ENCODE peak calls at places on chromosomes 2 and 18, in nine cellular contexts. V is cardiac septum, X is HCT116, R is EL, Z is NCI-H1417, D is uterus, M is transverse colon, J is Ammon's horn, N is cardiac muscle cell. Y is an unnamed sample.

GRCh38 chr2:74576830-74577229 is 22.3 kb downstream of the DOK1 start:
- DNase-seq in V (no peak), X (no peak), R (peak), Z (no peak), D (no peak), M (no peak), J (peak), N (no peak), Y (no peak)

GRCh38 chr2:127200962-127201361 is 19.1 kb downstream of the CYP27C1 start:
- DNase-seq in V (no peak), X (no peak), R (no peak), Z (no peak), D (no peak), M (no peak), J (no peak), N (no peak), Y (no peak)

GRCh38 chr2:40488101-40488598 is 36.3 kb upstream of the SLC8A1 start:
- DNase-seq in V (no peak), X (peak), R (peak), Z (peak), D (peak), M (no peak), J (no peak), N (peak), Y (no peak)

GRCh38 chr2:31810200-31810917 is 200.4 kb downstream of the MEMO1 start:
- DNase-seq in V (no peak), X (no peak), R (no peak), Z (no peak), D (no peak), M (no peak), J (no peak), N (no peak), Y (no peak)

GRCh38 chr2:203891474-203891873 is 23.9 kb downstream of the CTLA4 start:
- DNase-seq in V (no peak), X (no peak), R (peak), Z (no peak), D (no peak), M (no peak), J (peak), N (no peak), Y (peak)

GRCh38 chr2:128449226-128450061 is 130.8 kb upstream of the HS6ST1 start:
- DNase-seq in V (peak), X (no peak), R (no peak), Z (no peak), D (peak), M (no peak), J (no peak), N (no peak), Y (no peak)

GRCh38 chr18:11119962-11120361 is 29.4 kb downstream of the PIEZO2 start:
- DNase-seq in V (no peak), X (no peak), R (peak), Z (no peak), D (no peak), M (no peak), J (no peak), N (no peak), Y (no peak)

GRCh38 chr2:181762000-181762399 is 81.7 kb upstream of the NEUROD1 start:
- DNase-seq in V (no peak), X (no peak), R (no peak), Z (no peak), D (no peak), M (no peak), J (no peak), N (no peak), Y (no peak)

GRCh38 chr18:56770097-56770496 is 118.9 kb downstream of the WDR7 start:
- DNase-seq in V (no peak), X (no peak), R (no peak), Z (peak), D (no peak), M (no peak), J (no peak), N (no peak), Y (no peak)

GRCh38 chr2:129623783-129624182 is 355.7 kb upstream of the RAB6C start:
- DNase-seq in V (no peak), X (no peak), R (no peak), Z (no peak), D (no peak), M (no peak), J (no peak), N (no peak), Y (no peak)

GRCh38 chr2:26455801-26456700 is 21.9 kb downstream of the OTOF start:
- DNase-seq in V (peak), X (no peak), R (no peak), Z (no peak), D (no peak), M (no peak), J (peak), N (no peak), Y (peak)

GRCh38 chr2:3662239-3662638 is 4.2 kb downstream of the ALLC start:
- DNase-seq in V (no peak), X (peak), R (peak), Z (peak), D (no peak), M (no peak), J (no peak), N (no peak), Y (no peak)

GRCh38 chr2:160268382-160268781 is 68.3 kb upstream of the ITGB6 start:
- DNase-seq in V (no peak), X (no peak), R (no peak), Z (no peak), D (no peak), M (no peak), J (no peak), N (no peak), Y (no peak)

GRCh38 chr2:238694136-238694755 is 153.6 kb upstream of the TWIST2 start:
- DNase-seq in V (no peak), X (no peak), R (no peak), Z (no peak), D (no peak), M (no peak), J (no peak), N (no peak), Y (no peak)

GRCh38 chr2:219473511-219473910 is 25.2 kb upstream of the GMPPA start:
- DNase-seq in V (no peak), X (no peak), R (no peak), Z (no peak), D (no peak), M (no peak), J (no peak), N (no peak), Y (no peak)

GRCh38 chr2:127581050-127581345 is 45.5 kb downstream of the MYO7B start:
- DNase-seq in V (no peak), X (no peak), R (no peak), Z (no peak), D (no peak), M (no peak), J (no peak), N (no peak), Y (no peak)

GRCh38 chr2:76640905-76641304 is 881.3 kb downstream of the LRRTM4 start:
- DNase-seq in V (peak), X (no peak), R (no peak), Z (no peak), D (no peak), M (no peak), J (peak), N (no peak), Y (no peak)

Y was measured in HL-60.